ENCODE peak calls at places on chromosomes 16 and 17, in ten cellular contexts. Z is A549, S is heart right ventricle, W is GM12865, I is GM23338, H is IMR-90, E is thoracic aorta, A is astrocyte of the spinal cord, U is breast epithelium, O is coronary artery. C is an unnamed sample.

GRCh38 chr16:49698931-49699715 is 156.8 kb downstream of the ZNF423 start:
- DNase-seq in Z (no peak), S (peak), W (no peak), I (peak), H (no peak), E (no peak), A (peak), U (no peak), O (peak), C (no peak)

GRCh38 chr16:28904363-28904762 is 20.7 kb downstream of the RABEP2 start:
- DNase-seq in Z (no peak), S (no peak), W (no peak), I (no peak), H (no peak), E (no peak), A (no peak), U (no peak), O (no peak), C (no peak)

GRCh38 chr17:2197271-2197670 is 106.3 kb downstream of the SMG6 start:
- DNase-seq in Z (no peak), S (no peak), W (no peak), I (no peak), H (no peak), E (no peak), A (no peak), U (no peak), O (no peak), C (no peak)

GRCh38 chr17:40422990-40423611 is 5.4 kb upstream of the TOP2A start:
- DNase-seq in Z (peak), S (no peak), W (no peak), I (peak), H (no peak), E (no peak), A (no peak), U (no peak), O (no peak), C (peak)

GRCh38 chr17:32970281-32970680 is 21.4 kb upstream of the SPACA3 start:
- DNase-seq in Z (no peak), S (no peak), W (peak), I (no peak), H (no peak), E (no peak), A (no peak), U (no peak), O (no peak), C (no peak)

GRCh38 chr17:35807371-35808144 is 1.7 kb upstream of the TAF15 start:
- DNase-seq in Z (no peak), S (no peak), W (no peak), I (no peak), H (peak), E (no peak), A (peak), U (no peak), O (no peak), C (no peak)

GRCh38 chr17:77254961-77255741 is 114.4 kb downstream of the SEC14L1 start:
- DNase-seq in Z (peak), S (no peak), W (no peak), I (peak), H (peak), E (no peak), A (peak), U (peak), O (peak), C (peak)

GRCh38 chr16:14678748-14679497 is 15.2 kb downstream of the PLA2G10 start:
- DNase-seq in Z (no peak), S (no peak), W (no peak), I (no peak), H (no peak), E (no peak), A (no peak), U (no peak), O (no peak), C (no peak)

GRCh38 chr16:79839851-79840321 is 239.3 kb upstream of the MAF start:
- DNase-seq in Z (no peak), S (no peak), W (no peak), I (no peak), H (no peak), E (no peak), A (no peak), U (peak), O (no peak), C (no peak)

GRCh38 chr16:49281843-49282642 is 405 bp upstream of the CBLN1 start:
- DNase-seq in Z (peak), S (peak), W (peak), I (peak), H (peak), E (no peak), A (peak), U (peak), O (no peak), C (no peak)

GRCh38 chr17:43905400-43905984 is 1.8 kb downstream of the MPP2 start:
- DNase-seq in Z (no peak), S (no peak), W (no peak), I (peak), H (no peak), E (no peak), A (no peak), U (no peak), O (no peak), C (no peak)

GRCh38 chr16:86072328-86073102 is 173.6 kb downstream of the IRF8 start:
- DNase-seq in Z (peak), S (peak), W (peak), I (peak), H (peak), E (no peak), A (peak), U (no peak), O (no peak), C (peak)

GRCh38 chr17:76869878-76870714 is 1.9 kb downstream of the MGAT5B start:
- DNase-seq in Z (no peak), S (no peak), W (no peak), I (peak), H (peak), E (no peak), A (no peak), U (no peak), O (no peak), C (peak)

GRCh38 chr17:70563301-70563820 is 394.0 kb downstream of the KCNJ2 start:
- DNase-seq in Z (no peak), S (no peak), W (no peak), I (no peak), H (peak), E (no peak), A (peak), U (no peak), O (no peak), C (no peak)

GRCh38 chr17:2929881-2930533 is 133.4 kb downstream of the OR1D5 start:
- DNase-seq in Z (peak), S (no peak), W (peak), I (peak), H (peak), E (no peak), A (no peak), U (no peak), O (no peak), C (peak)

GRCh38 chr16:29315916-29316517 is 90.5 kb downstream of the NPIPB11 start:
- DNase-seq in Z (no peak), S (no peak), W (no peak), I (peak), H (no peak), E (no peak), A (no peak), U (no peak), O (no peak), C (no peak)

GRCh38 chr17:62178579-62178978 is 113.5 kb upstream of the MED13 start:
- DNase-seq in Z (peak), S (no peak), W (no peak), I (no peak), H (peak), E (no peak), A (peak), U (no peak), O (no peak), C (no peak)

GRCh38 chr16:81786868-81787267 is 7.8 kb downstream of the PLCG2 start:
- DNase-seq in Z (no peak), S (no peak), W (no peak), I (no peak), H (no peak), E (no peak), A (no peak), U (no peak), O (no peak), C (no peak)

GRCh38 chr16:72291121-72291520 is 119.2 kb upstream of the PMFBP1 start:
- DNase-seq in Z (peak), S (no peak), W (no peak), I (peak), H (no peak), E (no peak), A (no peak), U (no peak), O (no peak), C (no peak)

GRCh38 chr17:1174490-1174889 is 5.3 kb downstream of the ABR start:
- DNase-seq in Z (no peak), S (no peak), W (no peak), I (no peak), H (no peak), E (no peak), A (no peak), U (no peak), O (no peak), C (no peak)

GRCh38 chr17:43616865-43617264 is 44.9 kb downstream of the MEOX1 start:
- DNase-seq in Z (no peak), S (no peak), W (no peak), I (no peak), H (no peak), E (no peak), A (no peak), U (no peak), O (no peak), C (no peak)

GRCh38 chr16:74026373-74027281 is 270.0 kb upstream of the PSMD7 start:
- DNase-seq in Z (no peak), S (no peak), W (no peak), I (peak), H (no peak), E (no peak), A (no peak), U (no peak), O (no peak), C (no peak)

GRCh38 chr17:21098934-21099687 is 27.7 kb upstream of the DHRS7B start:
- DNase-seq in Z (peak), S (peak), W (peak), I (peak), H (peak), E (no peak), A (peak), U (peak), O (no peak), C (peak)

GRCh38 chr17:83090424-83091256 is 11.2 kb downstream of the METRNL start:
- DNase-seq in Z (no peak), S (no peak), W (no peak), I (no peak), H (no peak), E (no peak), A (no peak), U (no peak), O (no peak), C (no peak)

GRCh38 chr17:17063546-17064122 is 21.4 kb downstream of the MPRIP start:
- DNase-seq in Z (peak), S (peak), W (no peak), I (no peak), H (no peak), E (no peak), A (no peak), U (peak), O (peak), C (no peak)

GRCh38 chr17:80962356-80963329 is 29.0 kb upstream of the CHMP6 start:
- DNase-seq in Z (no peak), S (no peak), W (no peak), I (no peak), H (no peak), E (no peak), A (no peak), U (no peak), O (no peak), C (no peak)

GRCh38 chr17:76132574-76133338 is 8.3 kb downstream of the FOXJ1 start:
- DNase-seq in Z (no peak), S (no peak), W (no peak), I (peak), H (no peak), E (no peak), A (no peak), U (peak), O (no peak), C (no peak)

GRCh38 chr17:59954856-59955255 is 9.7 kb downstream of the RNFT1 start:
- DNase-seq in Z (no peak), S (no peak), W (no peak), I (no peak), H (no peak), E (no peak), A (no peak), U (no peak), O (no peak), C (no peak)

GRCh38 chr16:60902114-60902513 is 1134.1 kb downstream of the CDH8 start:
- DNase-seq in Z (no peak), S (no peak), W (no peak), I (no peak), H (no peak), E (no peak), A (no peak), U (no peak), O (no peak), C (no peak)

GRCh38 chr17:29663155-29663554 is 40.4 kb upstream of the CORO6 start:
- DNase-seq in Z (peak), S (no peak), W (no peak), I (peak), H (peak), E (no peak), A (no peak), U (no peak), O (no peak), C (no peak)

GRCh38 chr16:30112197-30113030 is 923 bp downstream of the GDPD3 start:
- DNase-seq in Z (peak), S (peak), W (peak), I (peak), H (peak), E (no peak), A (peak), U (no peak), O (no peak), C (peak)

GRCh38 chr16:27189335-27189972 is 13.9 kb upstream of the KDM8 start:
- DNase-seq in Z (no peak), S (no peak), W (no peak), I (peak), H (no peak), E (no peak), A (no peak), U (no peak), O (no peak), C (no peak)

GRCh38 chr17:933168-934083 is 46.1 kb downstream of the NXN start:
- DNase-seq in Z (peak), S (no peak), W (no peak), I (peak), H (peak), E (no peak), A (peak), U (peak), O (no peak), C (peak)

GRCh38 chr17:57948555-57949420 is 6.4 kb downstream of the CUEDC1 start:
- DNase-seq in Z (peak), S (peak), W (peak), I (peak), H (peak), E (no peak), A (peak), U (no peak), O (no peak), C (peak)

GRCh38 chr17:64355536-64356303 is 34.9 kb downstream of the PECAM1 start:
- DNase-seq in Z (no peak), S (no peak), W (no peak), I (no peak), H (peak), E (no peak), A (no peak), U (no peak), O (no peak), C (peak)

GRCh38 chr17:31405941-31406371 is 14.5 kb downstream of the RAB11FIP4 start:
- DNase-seq in Z (no peak), S (no peak), W (no peak), I (peak), H (no peak), E (no peak), A (no peak), U (no peak), O (no peak), C (no peak)
- TF ChIP-seq CTCF in Z (no peak), S (no peak), W (no peak), I (peak), H (no peak), E (no peak), A (no peak), U (no peak), O (no peak), C (no peak)

GRCh38 chr17:7589204-7589868 is 558 bp downstream of the SOX15 start:
- DNase-seq in Z (peak), S (peak), W (peak), I (peak), H (peak), E (no peak), A (peak), U (peak), O (peak), C (no peak)
- H3K4me3 ChIP-seq in Z (no peak), S (peak), W (no peak), I (peak), H (no peak), E (peak), A (peak), U (peak), O (peak), C (no peak)

GRCh38 chr17:15909481-15909991 is 35.4 kb upstream of the ADORA2B start:
- DNase-seq in Z (peak), S (peak), W (no peak), I (peak), H (no peak), E (no peak), A (no peak), U (no peak), O (peak), C (no peak)
- TF ChIP-seq CTCF in Z (no peak), S (no peak), W (no peak), I (no peak), H (no peak), E (no peak), A (no peak), U (no peak), O (no peak), C (no peak)

GRCh38 chr17:74749262-74750038 is 1.0 kb downstream of the NHERF1 start:
- DNase-seq in Z (no peak), S (no peak), W (no peak), I (peak), H (no peak), E (no peak), A (peak), U (no peak), O (no peak), C (peak)

GRCh38 chr17:74746922-74747321 is 1.5 kb upstream of the NHERF1 start:
- DNase-seq in Z (no peak), S (no peak), W (no peak), I (no peak), H (no peak), E (no peak), A (no peak), U (no peak), O (no peak), C (peak)

GRCh38 chr17:74750039-74750326 is 1.6 kb downstream of the NHERF1 start:
- DNase-seq in Z (no peak), S (no peak), W (no peak), I (no peak), H (no peak), E (no peak), A (no peak), U (no peak), O (no peak), C (no peak)

GRCh38 chr17:74748529-74749261 is at the start of gene NHERF1:
- DNase-seq in Z (peak), S (peak), W (peak), I (peak), H (peak), E (peak), A (peak), U (peak), O (peak), C (peak)

DNA sequence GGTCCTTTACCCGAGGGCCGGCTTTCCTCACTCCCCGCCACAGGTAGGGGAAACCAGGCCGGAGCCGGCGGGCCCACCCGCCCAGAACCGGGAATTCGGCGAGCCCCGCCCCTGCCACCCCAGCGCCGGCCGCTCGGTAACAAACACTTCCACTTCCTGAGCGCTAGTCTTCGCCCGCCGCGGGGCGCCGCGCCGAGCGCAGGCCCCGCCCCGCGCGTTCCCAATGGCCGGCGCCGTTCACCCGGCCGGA is 224 bp upstream of the NHERF1 start:
- DNase-seq in Z (no peak), S (no peak), W (no peak), I (no peak), H (no peak), E (no peak), A (no peak), U (no peak), O (no peak), C (no peak)
- H3K4me3 ChIP-seq in Z (peak), S (peak), W (peak), I (peak), H (peak), E (peak), A (peak), U (peak), O (peak), C (peak)

GRCh38 chr17:42117397-42118125 is 3.6 kb downstream of the KAT2A start:
- DNase-seq in Z (no peak), S (no peak), W (no peak), I (no peak), H (no peak), E (no peak), A (no peak), U (no peak), O (no peak), C (no peak)

GRCh38 chr17:42118126-42118510 is 3.0 kb downstream of the KAT2A start:
- DNase-seq in Z (no peak), S (no peak), W (no peak), I (no peak), H (no peak), E (no peak), A (no peak), U (no peak), O (no peak), C (no peak)

GRCh38 chr17:42116705-42117396 is 4.3 kb downstream of the KAT2A start:
- DNase-seq in Z (peak), S (peak), W (peak), I (peak), H (peak), E (peak), A (peak), U (peak), O (no peak), C (peak)

GRCh38 chr17:42119301-42119700 is 1.9 kb downstream of the KAT2A start:
- DNase-seq in Z (no peak), S (no peak), W (no peak), I (no peak), H (no peak), E (no peak), A (no peak), U (no peak), O (no peak), C (no peak)

GRCh38 chr17:42118545-42118944 is 2.6 kb downstream of the KAT2A start:
- DNase-seq in Z (peak), S (no peak), W (peak), I (peak), H (peak), E (no peak), A (peak), U (no peak), O (no peak), C (peak)
- TF ChIP-seq CTCF in Z (peak), S (peak), W (peak), I (peak), H (peak), E (no peak), A (peak), U (no peak), O (no peak), C (peak)

GRCh38 chr16:53636978-53637377 is 66.7 kb downstream of the RPGRIP1L start:
- DNase-seq in Z (no peak), S (no peak), W (peak), I (no peak), H (no peak), E (no peak), A (no peak), U (no peak), O (no peak), C (no peak)
- H3K4me3 ChIP-seq in Z (no peak), S (no peak), W (no peak), I (no peak), H (no peak), E (no peak), A (no peak), U (no peak), O (no peak), C (no peak)

DNA sequence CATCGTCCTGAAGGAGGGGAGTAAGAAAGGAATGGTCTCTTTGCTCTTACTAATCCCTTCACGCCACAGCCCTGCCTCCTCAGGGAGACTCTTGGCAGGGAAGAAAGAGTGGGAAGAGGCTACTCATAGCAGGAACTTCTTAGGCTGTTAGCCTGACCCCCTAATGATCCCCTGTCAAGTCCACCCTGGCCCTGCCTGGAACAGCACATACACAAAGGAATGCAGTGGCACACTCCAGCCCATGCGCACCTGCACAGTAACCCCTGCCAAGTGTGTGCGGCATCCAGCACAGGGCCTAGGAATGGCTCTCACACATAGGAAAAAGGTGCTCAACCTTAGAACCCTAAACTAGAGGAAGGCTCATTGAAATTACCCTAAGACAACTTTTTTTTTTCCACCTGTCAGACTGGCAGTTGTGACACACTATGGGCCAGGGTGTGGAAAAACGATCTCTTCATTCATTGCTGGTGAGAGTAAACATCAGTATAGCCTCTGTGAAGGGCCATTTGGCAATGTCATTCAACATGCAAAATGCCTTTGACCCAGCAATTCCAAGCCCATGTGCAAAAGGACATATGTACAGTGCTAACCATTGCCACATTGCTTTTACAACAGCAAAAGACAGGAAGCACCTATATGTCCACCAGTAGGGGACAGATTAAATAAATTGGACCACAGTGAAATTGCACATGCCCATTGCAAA is 50.1 kb downstream of the PIMREG start:
- DNase-seq in Z (no peak), S (no peak), W (no peak), I (no peak), H (no peak), E (no peak), A (no peak), U (no peak), O (peak), C (no peak)
- TF ChIP-seq CTCF in Z (no peak), S (no peak), W (no peak), I (no peak), H (no peak), E (no peak), A (no peak), U (no peak), O (no peak), C (no peak)

C was measured in NB4.